ENCODE peak calls at places on chromosomes 2 and 18, in four cellular contexts. One of them, this sample, is unnamed.

GRCh38 chr2:237483018-237483731 is 3.9 kb upstream of the MLPH start:
- DNase-seq in activated T-cell treated with anti-CD3 and anti-CD28 coated beads for 4 hours: no peak
- DNase-seq in RKO: no peak
- DNase-seq in activated naive CD4-positive, alpha-beta T cell treated with anti-CD3 and anti-CD28 coated beads, Interleukin-2, amount 50 U/mL, for 16 hours: no peak
- DNase-seq in this sample: peak; percentile 85

GRCh38 chr2:73908689-73909652 is 16.2 kb downstream of the ACTG2 start:
- DNase-seq in RKO: no peak
- DNase-seq in activated T-cell treated with anti-CD3 and anti-CD28 coated beads for 4 hours: no peak
- DNase-seq in activated naive CD4-positive, alpha-beta T cell treated with anti-CD3 and anti-CD28 coated beads, Interleukin-2, amount 50 U/mL, for 16 hours: no peak
- DNase-seq in this sample: no peak

GRCh38 chr2:235312571-235312970 is 181.3 kb upstream of the AGAP1 start:
- DNase-seq in activated naive CD4-positive, alpha-beta T cell treated with anti-CD3 and anti-CD28 coated beads, Interleukin-2, amount 50 U/mL, for 16 hours: no peak
- DNase-seq in activated T-cell treated with anti-CD3 and anti-CD28 coated beads for 4 hours: no peak
- DNase-seq in RKO: no peak
- DNase-seq in this sample: no peak

GRCh38 chr2:20343128-20343527 is 7.5 kb downstream of the PUM2 start:
- DNase-seq in activated naive CD4-positive, alpha-beta T cell treated with anti-CD3 and anti-CD28 coated beads, Interleukin-2, amount 50 U/mL, for 16 hours: no peak
- DNase-seq in RKO: no peak
- DNase-seq in activated T-cell treated with anti-CD3 and anti-CD28 coated beads for 4 hours: no peak
- DNase-seq in this sample: no peak

GRCh38 chr2:214311031-214311533 is 99.8 kb upstream of the VWC2L start:
- DNase-seq in RKO: no peak
- DNase-seq in activated naive CD4-positive, alpha-beta T cell treated with anti-CD3 and anti-CD28 coated beads, Interleukin-2, amount 50 U/mL, for 16 hours: no peak
- DNase-seq in activated T-cell treated with anti-CD3 and anti-CD28 coated beads for 4 hours: no peak
- DNase-seq in this sample: no peak

GRCh38 chr2:71631411-71631931 is 178.1 kb downstream of the DYSF start:
- DNase-seq in RKO: no peak
- DNase-seq in activated T-cell treated with anti-CD3 and anti-CD28 coated beads for 4 hours: no peak
- DNase-seq in activated naive CD4-positive, alpha-beta T cell treated with anti-CD3 and anti-CD28 coated beads, Interleukin-2, amount 50 U/mL, for 16 hours: no peak
- DNase-seq in this sample: peak; percentile 7

GRCh38 chr2:232528746-232529445 is 2.9 kb downstream of the CHRND start:
- DNase-seq in activated T-cell treated with anti-CD3 and anti-CD28 coated beads for 4 hours: no peak
- DNase-seq in activated naive CD4-positive, alpha-beta T cell treated with anti-CD3 and anti-CD28 coated beads, Interleukin-2, amount 50 U/mL, for 16 hours: no peak
- DNase-seq in RKO: no peak
- DNase-seq in this sample: no peak

GRCh38 chr2:207928079-207928478 is 97.2 kb downstream of the PLEKHM3 start:
- DNase-seq in activated T-cell treated with anti-CD3 and anti-CD28 coated beads for 4 hours: no peak
- DNase-seq in RKO: no peak
- DNase-seq in activated naive CD4-positive, alpha-beta T cell treated with anti-CD3 and anti-CD28 coated beads, Interleukin-2, amount 50 U/mL, for 16 hours: no peak
- DNase-seq in this sample: no peak

GRCh38 chr2:191557841-191558240 is 120.1 kb upstream of the NABP1 start:
- DNase-seq in RKO: no peak
- DNase-seq in activated T-cell treated with anti-CD3 and anti-CD28 coated beads for 4 hours: no peak
- DNase-seq in activated naive CD4-positive, alpha-beta T cell treated with anti-CD3 and anti-CD28 coated beads, Interleukin-2, amount 50 U/mL, for 16 hours: no peak
- DNase-seq in this sample: no peak

GRCh38 chr2:47269316-47270232 is 114.5 kb upstream of the STPG4 start:
- DNase-seq in activated naive CD4-positive, alpha-beta T cell treated with anti-CD3 and anti-CD28 coated beads, Interleukin-2, amount 50 U/mL, for 16 hours: no peak
- DNase-seq in activated T-cell treated with anti-CD3 and anti-CD28 coated beads for 4 hours: no peak
- DNase-seq in RKO: peak; percentile 95
- DNase-seq in this sample: peak; percentile 84

GRCh38 chr2:99865818-99866676 is 276.3 kb downstream of the AFF3 start:
- DNase-seq in RKO: no peak
- DNase-seq in activated T-cell treated with anti-CD3 and anti-CD28 coated beads for 4 hours: no peak
- DNase-seq in activated naive CD4-positive, alpha-beta T cell treated with anti-CD3 and anti-CD28 coated beads, Interleukin-2, amount 50 U/mL, for 16 hours: no peak
- DNase-seq in this sample: no peak

GRCh38 chr2:1758112-1758630 is 13.9 kb upstream of the PXDN start:
- DNase-seq in RKO: no peak
- DNase-seq in activated naive CD4-positive, alpha-beta T cell treated with anti-CD3 and anti-CD28 coated beads, Interleukin-2, amount 50 U/mL, for 16 hours: no peak
- DNase-seq in activated T-cell treated with anti-CD3 and anti-CD28 coated beads for 4 hours: no peak
- DNase-seq in this sample: peak; percentile 92

GRCh38 chr18:47603158-47603557 is 327.3 kb downstream of the SMAD2 start:
- DNase-seq in activated naive CD4-positive, alpha-beta T cell treated with anti-CD3 and anti-CD28 coated beads, Interleukin-2, amount 50 U/mL, for 16 hours: no peak
- DNase-seq in activated T-cell treated with anti-CD3 and anti-CD28 coated beads for 4 hours: no peak
- DNase-seq in RKO: no peak
- DNase-seq in this sample: no peak

GRCh38 chr2:50111067-50111466 is 920.9 kb downstream of the NRXN1 start:
- DNase-seq in activated naive CD4-positive, alpha-beta T cell treated with anti-CD3 and anti-CD28 coated beads, Interleukin-2, amount 50 U/mL, for 16 hours: no peak
- DNase-seq in activated T-cell treated with anti-CD3 and anti-CD28 coated beads for 4 hours: no peak
- DNase-seq in RKO: no peak
- DNase-seq in this sample: no peak

GRCh38 chr2:219706823-219707281 is 79.4 kb downstream of the SLC4A3 start:
- DNase-seq in activated T-cell treated with anti-CD3 and anti-CD28 coated beads for 4 hours: no peak
- DNase-seq in activated naive CD4-positive, alpha-beta T cell treated with anti-CD3 and anti-CD28 coated beads, Interleukin-2, amount 50 U/mL, for 16 hours: no peak
- DNase-seq in RKO: no peak
- DNase-seq in this sample: peak; percentile 57

GRCh38 chr18:58484989-58485962 is 143.6 kb downstream of the ALPK2 start:
- DNase-seq in activated naive CD4-positive, alpha-beta T cell treated with anti-CD3 and anti-CD28 coated beads, Interleukin-2, amount 50 U/mL, for 16 hours: no peak
- DNase-seq in activated T-cell treated with anti-CD3 and anti-CD28 coated beads for 4 hours: no peak
- DNase-seq in RKO: no peak
- DNase-seq in this sample: no peak

GRCh38 chr18:79440316-79440715 is 44.6 kb downstream of the NFATC1 start:
- DNase-seq in RKO: no peak
- DNase-seq in activated T-cell treated with anti-CD3 and anti-CD28 coated beads for 4 hours: no peak
- DNase-seq in activated naive CD4-positive, alpha-beta T cell treated with anti-CD3 and anti-CD28 coated beads, Interleukin-2, amount 50 U/mL, for 16 hours: no peak
- DNase-seq in this sample: no peak

GRCh38 chr2:115396579-115396978 is 954.1 kb downstream of the DPP10 start:
- DNase-seq in activated T-cell treated with anti-CD3 and anti-CD28 coated beads for 4 hours: no peak
- DNase-seq in activated naive CD4-positive, alpha-beta T cell treated with anti-CD3 and anti-CD28 coated beads, Interleukin-2, amount 50 U/mL, for 16 hours: no peak
- DNase-seq in RKO: no peak
- DNase-seq in this sample: no peak

GRCh38 chr2:239393401-239393940 is 7.3 kb downstream of the HDAC4 start:
- DNase-seq in RKO: no peak
- DNase-seq in activated naive CD4-positive, alpha-beta T cell treated with anti-CD3 and anti-CD28 coated beads, Interleukin-2, amount 50 U/mL, for 16 hours: no peak
- DNase-seq in activated T-cell treated with anti-CD3 and anti-CD28 coated beads for 4 hours: no peak
- DNase-seq in this sample: peak; percentile 25

GRCh38 chr2:69966496-69966895 is 5.1 kb upstream of the ASPRV1 start:
- DNase-seq in activated naive CD4-positive, alpha-beta T cell treated with anti-CD3 and anti-CD28 coated beads, Interleukin-2, amount 50 U/mL, for 16 hours: no peak
- DNase-seq in RKO: no peak
- DNase-seq in activated T-cell treated with anti-CD3 and anti-CD28 coated beads for 4 hours: no peak
- DNase-seq in this sample: no peak

GRCh38 chr2:6728156-6728555 is 137.6 kb downstream of the CMPK2 start:
- DNase-seq in activated T-cell treated with anti-CD3 and anti-CD28 coated beads for 4 hours: no peak
- DNase-seq in RKO: no peak
- DNase-seq in activated naive CD4-positive, alpha-beta T cell treated with anti-CD3 and anti-CD28 coated beads, Interleukin-2, amount 50 U/mL, for 16 hours: no peak
- DNase-seq in this sample: no peak

GRCh38 chr18:6781179-6781714 is 51.7 kb downstream of the ARHGAP28 start:
- DNase-seq in activated naive CD4-positive, alpha-beta T cell treated with anti-CD3 and anti-CD28 coated beads, Interleukin-2, amount 50 U/mL, for 16 hours: no peak
- DNase-seq in RKO: no peak
- DNase-seq in activated T-cell treated with anti-CD3 and anti-CD28 coated beads for 4 hours: no peak
- DNase-seq in this sample: no peak

GRCh38 chr2:217249490-217250451 is 389.9 kb upstream of the TNP1 start:
- DNase-seq in activated T-cell treated with anti-CD3 and anti-CD28 coated beads for 4 hours: no peak
- DNase-seq in activated naive CD4-positive, alpha-beta T cell treated with anti-CD3 and anti-CD28 coated beads, Interleukin-2, amount 50 U/mL, for 16 hours: no peak
- DNase-seq in RKO: no peak
- DNase-seq in this sample: peak; percentile 82

GRCh38 chr2:96409543-96410184 is 74.1 kb downstream of the NCAPH start:
- DNase-seq in activated naive CD4-positive, alpha-beta T cell treated with anti-CD3 and anti-CD28 coated beads, Interleukin-2, amount 50 U/mL, for 16 hours: no peak
- DNase-seq in activated T-cell treated with anti-CD3 and anti-CD28 coated beads for 4 hours: no peak
- DNase-seq in RKO: no peak
- DNase-seq in this sample: no peak

GRCh38 chr18:32072321-32072720 is 19.4 kb upstream of the RNF138 start:
- DNase-seq in RKO: peak; percentile 48
- DNase-seq in activated T-cell treated with anti-CD3 and anti-CD28 coated beads for 4 hours: no peak
- DNase-seq in activated naive CD4-positive, alpha-beta T cell treated with anti-CD3 and anti-CD28 coated beads, Interleukin-2, amount 50 U/mL, for 16 hours: no peak
- DNase-seq in this sample: no peak

GRCh38 chr2:19542796-19543195 is 184.4 kb upstream of the OSR1 start:
- DNase-seq in RKO: no peak
- DNase-seq in activated naive CD4-positive, alpha-beta T cell treated with anti-CD3 and anti-CD28 coated beads, Interleukin-2, amount 50 U/mL, for 16 hours: no peak
- DNase-seq in activated T-cell treated with anti-CD3 and anti-CD28 coated beads for 4 hours: no peak
- DNase-seq in this sample: no peak

GRCh38 chr2:225165052-225165451 is 122.8 kb upstream of the DOCK10 start:
- DNase-seq in activated T-cell treated with anti-CD3 and anti-CD28 coated beads for 4 hours: no peak
- DNase-seq in RKO: peak; percentile 6
- DNase-seq in activated naive CD4-positive, alpha-beta T cell treated with anti-CD3 and anti-CD28 coated beads, Interleukin-2, amount 50 U/mL, for 16 hours: no peak
- DNase-seq in this sample: peak; percentile 41

GRCh38 chr18:9333441-9334350 is 877 bp upstream of the TWSG1 start:
- DNase-seq in RKO: no peak
- DNase-seq in activated T-cell treated with anti-CD3 and anti-CD28 coated beads for 4 hours: no peak
- DNase-seq in activated naive CD4-positive, alpha-beta T cell treated with anti-CD3 and anti-CD28 coated beads, Interleukin-2, amount 50 U/mL, for 16 hours: no peak
- DNase-seq in this sample: no peak

GRCh38 chr2:64250751-64251405 is 106.7 kb upstream of the PELI1 start:
- DNase-seq in RKO: no peak
- DNase-seq in activated naive CD4-positive, alpha-beta T cell treated with anti-CD3 and anti-CD28 coated beads, Interleukin-2, amount 50 U/mL, for 16 hours: no peak
- DNase-seq in activated T-cell treated with anti-CD3 and anti-CD28 coated beads for 4 hours: no peak
- DNase-seq in this sample: no peak

GRCh38 chr2:100588071-100588786 is 25.4 kb downstream of the PDCL3 start:
- DNase-seq in activated naive CD4-positive, alpha-beta T cell treated with anti-CD3 and anti-CD28 coated beads, Interleukin-2, amount 50 U/mL, for 16 hours: no peak
- DNase-seq in RKO: peak; percentile 24
- DNase-seq in activated T-cell treated with anti-CD3 and anti-CD28 coated beads for 4 hours: no peak
- DNase-seq in this sample: peak; percentile 90

GRCh38 chr2:131105950-131106801 is 1.0 kb downstream of the PLEKHB2 start:
- DNase-seq in activated T-cell treated with anti-CD3 and anti-CD28 coated beads for 4 hours: peak; percentile 46
- DNase-seq in RKO: peak; percentile 94
- DNase-seq in activated naive CD4-positive, alpha-beta T cell treated with anti-CD3 and anti-CD28 coated beads, Interleukin-2, amount 50 U/mL, for 16 hours: peak; percentile 52
- DNase-seq in this sample: peak; percentile 69

GRCh38 chr2:126914811-126915500 is 16.3 kb downstream of the TEX51 start:
- DNase-seq in RKO: no peak
- DNase-seq in activated naive CD4-positive, alpha-beta T cell treated with anti-CD3 and anti-CD28 coated beads, Interleukin-2, amount 50 U/mL, for 16 hours: no peak
- DNase-seq in activated T-cell treated with anti-CD3 and anti-CD28 coated beads for 4 hours: no peak
- DNase-seq in this sample: no peak

GRCh38 chr18:10259934-10260333 is 194.5 kb upstream of the APCDD1 start:
- DNase-seq in activated T-cell treated with anti-CD3 and anti-CD28 coated beads for 4 hours: no peak
- DNase-seq in activated naive CD4-positive, alpha-beta T cell treated with anti-CD3 and anti-CD28 coated beads, Interleukin-2, amount 50 U/mL, for 16 hours: no peak
- DNase-seq in RKO: no peak
- DNase-seq in this sample: no peak

GRCh38 chr2:73982140-73982617 is 2.5 kb upstream of the TET3 start:
- DNase-seq in activated naive CD4-positive, alpha-beta T cell treated with anti-CD3 and anti-CD28 coated beads, Interleukin-2, amount 50 U/mL, for 16 hours: no peak
- DNase-seq in RKO: peak; percentile 53
- DNase-seq in activated T-cell treated with anti-CD3 and anti-CD28 coated beads for 4 hours: no peak
- DNase-seq in this sample: peak; percentile 18

GRCh38 chr2:229714736-229715541 is 584 bp upstream of the DNER start:
- DNase-seq in RKO: no peak
- DNase-seq in activated naive CD4-positive, alpha-beta T cell treated with anti-CD3 and anti-CD28 coated beads, Interleukin-2, amount 50 U/mL, for 16 hours: peak; percentile 33
- DNase-seq in activated T-cell treated with anti-CD3 and anti-CD28 coated beads for 4 hours: no peak
- DNase-seq in this sample: peak; percentile 72

GRCh38 chr2:97736185-97736584 is 22.8 kb downstream of the ZAP70 start:
- DNase-seq in RKO: no peak
- DNase-seq in activated T-cell treated with anti-CD3 and anti-CD28 coated beads for 4 hours: no peak
- DNase-seq in activated naive CD4-positive, alpha-beta T cell treated with anti-CD3 and anti-CD28 coated beads, Interleukin-2, amount 50 U/mL, for 16 hours: no peak
- DNase-seq in this sample: no peak

GRCh38 chr18:58417752-58418151 is 211.1 kb downstream of the ALPK2 start:
- DNase-seq in activated naive CD4-positive, alpha-beta T cell treated with anti-CD3 and anti-CD28 coated beads, Interleukin-2, amount 50 U/mL, for 16 hours: no peak
- DNase-seq in activated T-cell treated with anti-CD3 and anti-CD28 coated beads for 4 hours: no peak
- DNase-seq in RKO: no peak
- DNase-seq in this sample: peak; percentile 52

GRCh38 chr2:14194233-14194632 is 438.3 kb upstream of the LRATD1 start:
- DNase-seq in activated T-cell treated with anti-CD3 and anti-CD28 coated beads for 4 hours: no peak
- DNase-seq in activated naive CD4-positive, alpha-beta T cell treated with anti-CD3 and anti-CD28 coated beads, Interleukin-2, amount 50 U/mL, for 16 hours: no peak
- DNase-seq in RKO: no peak
- DNase-seq in this sample: no peak

GRCh38 chr2:37287966-37288365 is 36.7 kb downstream of the PRKD3 start:
- DNase-seq in activated T-cell treated with anti-CD3 and anti-CD28 coated beads for 4 hours: no peak
- DNase-seq in activated naive CD4-positive, alpha-beta T cell treated with anti-CD3 and anti-CD28 coated beads, Interleukin-2, amount 50 U/mL, for 16 hours: peak; percentile 14
- DNase-seq in RKO: peak; percentile 31
- DNase-seq in this sample: no peak

GRCh38 chr2:231218356-231218755 is 19.9 kb downstream of the ARMC9 start:
- DNase-seq in activated naive CD4-positive, alpha-beta T cell treated with anti-CD3 and anti-CD28 coated beads, Interleukin-2, amount 50 U/mL, for 16 hours: no peak
- DNase-seq in RKO: no peak
- DNase-seq in activated T-cell treated with anti-CD3 and anti-CD28 coated beads for 4 hours: no peak
- DNase-seq in this sample: no peak